ENCODE peak calls at places on chromosomes 4 and X, in ten cellular contexts. One of them, this sample, is unnamed.

GRCh38 chrX:1673337-1673736 is 58.5 kb downstream of the ASMT start:
- DNase-seq in IMR-90: no peak
- DNase-seq in astrocyte of the spinal cord: no peak
- DNase-seq in stomach: no peak
- DNase-seq in pancreas: no peak
- DNase-seq in effector memory CD4-positive, alpha-beta T cell: peak
- DNase-seq in right cardiac atrium: no peak
- DNase-seq in PC-3: peak
- DNase-seq in AG04450: no peak
- DNase-seq in kidney: no peak
- DNase-seq in this sample: no peak

GRCh38 chr4:186689476-186689875 is 34.2 kb downstream of the FAT1 start:
- DNase-seq in IMR-90: no peak
- DNase-seq in astrocyte of the spinal cord: no peak
- DNase-seq in stomach: no peak
- DNase-seq in pancreas: no peak
- DNase-seq in effector memory CD4-positive, alpha-beta T cell: no peak
- DNase-seq in right cardiac atrium: peak
- DNase-seq in PC-3: no peak
- DNase-seq in AG04450: no peak
- DNase-seq in kidney: no peak
- DNase-seq in this sample: no peak

GRCh38 chrX:20265221-20265725 is 1.4 kb downstream of the RPS6KA3 start:
- DNase-seq in IMR-90: peak
- DNase-seq in astrocyte of the spinal cord: peak
- DNase-seq in stomach: peak
- DNase-seq in pancreas: peak
- DNase-seq in effector memory CD4-positive, alpha-beta T cell: peak
- DNase-seq in right cardiac atrium: peak
- DNase-seq in PC-3: peak
- DNase-seq in AG04450: peak
- DNase-seq in kidney: peak
- DNase-seq in this sample: peak

GRCh38 chr4:53656421-53656981 is 65.2 kb upstream of the LNX1 start:
- DNase-seq in IMR-90: peak
- DNase-seq in astrocyte of the spinal cord: peak
- DNase-seq in stomach: no peak
- DNase-seq in pancreas: no peak
- DNase-seq in effector memory CD4-positive, alpha-beta T cell: no peak
- DNase-seq in right cardiac atrium: peak
- DNase-seq in PC-3: peak
- DNase-seq in AG04450: no peak
- DNase-seq in kidney: no peak
- DNase-seq in this sample: no peak

GRCh38 chrX:144709841-144710240 is 537.5 kb upstream of the SPANXN1 start:
- DNase-seq in IMR-90: no peak
- DNase-seq in astrocyte of the spinal cord: no peak
- DNase-seq in stomach: no peak
- DNase-seq in pancreas: no peak
- DNase-seq in effector memory CD4-positive, alpha-beta T cell: no peak
- DNase-seq in right cardiac atrium: no peak
- DNase-seq in PC-3: no peak
- DNase-seq in AG04450: no peak
- DNase-seq in kidney: no peak
- DNase-seq in this sample: no peak

GRCh38 chrX:154409222-154409871 is at the start of gene DNASE1L1:
- DNase-seq in IMR-90: peak
- DNase-seq in astrocyte of the spinal cord: peak
- DNase-seq in stomach: peak
- DNase-seq in pancreas: peak
- DNase-seq in effector memory CD4-positive, alpha-beta T cell: no peak
- DNase-seq in right cardiac atrium: peak
- DNase-seq in PC-3: peak
- DNase-seq in AG04450: peak
- DNase-seq in kidney: peak
- DNase-seq in this sample: peak

GRCh38 chrX:56788717-56789122 is 59.7 kb downstream of the NBDY start:
- DNase-seq in IMR-90: peak
- DNase-seq in astrocyte of the spinal cord: peak
- DNase-seq in stomach: peak
- DNase-seq in pancreas: no peak
- DNase-seq in effector memory CD4-positive, alpha-beta T cell: no peak
- DNase-seq in right cardiac atrium: peak
- DNase-seq in PC-3: no peak
- DNase-seq in AG04450: no peak
- DNase-seq in kidney: peak
- DNase-seq in this sample: peak

GRCh38 chr4:69823481-69824186 is 36.3 kb downstream of the SULT1E1 start:
- DNase-seq in IMR-90: peak
- DNase-seq in astrocyte of the spinal cord: peak
- DNase-seq in stomach: peak
- DNase-seq in pancreas: peak
- DNase-seq in effector memory CD4-positive, alpha-beta T cell: peak
- DNase-seq in right cardiac atrium: no peak
- DNase-seq in PC-3: peak
- DNase-seq in AG04450: no peak
- DNase-seq in kidney: no peak
- DNase-seq in this sample: peak

GRCh38 chr4:137635596-137635995 is 103.3 kb upstream of the PCDH18 start:
- DNase-seq in IMR-90: no peak
- DNase-seq in astrocyte of the spinal cord: no peak
- DNase-seq in stomach: no peak
- DNase-seq in pancreas: no peak
- DNase-seq in effector memory CD4-positive, alpha-beta T cell: no peak
- DNase-seq in right cardiac atrium: no peak
- DNase-seq in PC-3: no peak
- DNase-seq in AG04450: no peak
- DNase-seq in kidney: no peak
- DNase-seq in this sample: no peak

GRCh38 chr4:98688416-98689290 is 30.2 kb upstream of the TSPAN5 start:
- DNase-seq in IMR-90: peak
- DNase-seq in astrocyte of the spinal cord: peak
- DNase-seq in stomach: no peak
- DNase-seq in pancreas: no peak
- DNase-seq in effector memory CD4-positive, alpha-beta T cell: no peak
- DNase-seq in right cardiac atrium: no peak
- DNase-seq in PC-3: peak
- DNase-seq in AG04450: peak
- DNase-seq in kidney: no peak
- DNase-seq in this sample: peak

GRCh38 chr4:6367313-6367945 is 97.8 kb downstream of the WFS1 start:
- DNase-seq in IMR-90: no peak
- DNase-seq in astrocyte of the spinal cord: no peak
- DNase-seq in stomach: no peak
- DNase-seq in pancreas: no peak
- DNase-seq in effector memory CD4-positive, alpha-beta T cell: no peak
- DNase-seq in right cardiac atrium: no peak
- DNase-seq in PC-3: no peak
- DNase-seq in AG04450: no peak
- DNase-seq in kidney: peak
- DNase-seq in this sample: no peak

GRCh38 chrX:120672389-120672788 is 42.5 kb upstream of the C1GALT1C1 start:
- DNase-seq in IMR-90: peak
- DNase-seq in astrocyte of the spinal cord: peak
- DNase-seq in stomach: peak
- DNase-seq in pancreas: no peak
- DNase-seq in effector memory CD4-positive, alpha-beta T cell: no peak
- DNase-seq in right cardiac atrium: peak
- DNase-seq in PC-3: peak
- DNase-seq in AG04450: no peak
- DNase-seq in kidney: peak
- DNase-seq in this sample: peak

GRCh38 chrX:49192722-49193328 is 6.7 kb upstream of the PRICKLE3 start:
- DNase-seq in IMR-90: peak
- DNase-seq in astrocyte of the spinal cord: peak
- DNase-seq in stomach: no peak
- DNase-seq in pancreas: no peak
- DNase-seq in effector memory CD4-positive, alpha-beta T cell: no peak
- DNase-seq in right cardiac atrium: no peak
- DNase-seq in PC-3: peak
- DNase-seq in AG04450: no peak
- DNase-seq in kidney: no peak
- DNase-seq in this sample: peak

GRCh38 chrX:119853449-119853848 is 686 bp upstream of the UPF3B start:
- DNase-seq in IMR-90: no peak
- DNase-seq in astrocyte of the spinal cord: no peak
- DNase-seq in stomach: no peak
- DNase-seq in pancreas: no peak
- DNase-seq in effector memory CD4-positive, alpha-beta T cell: no peak
- DNase-seq in right cardiac atrium: no peak
- DNase-seq in PC-3: no peak
- DNase-seq in AG04450: no peak
- DNase-seq in kidney: no peak
- DNase-seq in this sample: no peak

DNA sequence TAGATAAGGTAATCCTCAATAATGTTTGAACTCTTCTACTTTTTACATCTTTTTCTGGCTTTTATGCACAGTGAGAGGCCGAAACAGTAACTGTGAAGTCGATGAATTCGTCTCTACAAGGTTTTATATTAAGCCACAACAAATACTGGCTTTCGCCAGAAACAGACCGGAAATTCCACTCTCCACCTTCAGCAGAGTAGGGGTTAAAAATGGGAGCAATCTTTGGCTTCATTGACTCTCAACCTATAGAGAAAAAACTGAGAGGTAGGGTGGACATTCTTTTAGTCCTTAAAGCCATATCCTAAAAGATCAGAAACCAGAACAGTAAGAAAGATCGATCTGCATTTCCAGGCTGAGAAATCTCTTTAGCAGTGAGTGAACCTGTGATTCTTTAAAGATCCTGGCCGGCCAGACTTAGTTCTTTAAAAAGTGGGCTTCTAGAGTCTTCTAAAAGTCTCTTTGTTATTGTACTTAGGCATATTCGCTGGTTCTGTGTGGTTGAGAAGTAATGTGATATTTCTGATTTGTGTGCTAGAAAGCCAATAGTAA is 1.9 kb downstream of the HSPA4L start:
- DNase-seq in IMR-90: no peak
- DNase-seq in astrocyte of the spinal cord: no peak
- DNase-seq in stomach: no peak
- DNase-seq in pancreas: no peak
- DNase-seq in effector memory CD4-positive, alpha-beta T cell: no peak
- DNase-seq in right cardiac atrium: no peak
- DNase-seq in PC-3: no peak
- DNase-seq in AG04450: no peak
- DNase-seq in kidney: no peak
- DNase-seq in this sample: peak
- H3K4me3 ChIP-seq in IMR-90: no peak
- H3K4me3 ChIP-seq in astrocyte of the spinal cord: no peak
- H3K4me3 ChIP-seq in stomach: peak
- H3K4me3 ChIP-seq in pancreas: peak
- H3K4me3 ChIP-seq in effector memory CD4-positive, alpha-beta T cell: no peak
- H3K4me3 ChIP-seq in right cardiac atrium: no peak
- H3K4me3 ChIP-seq in PC-3: peak
- H3K4me3 ChIP-seq in AG04450: no peak
- H3K4me3 ChIP-seq in kidney: peak
- H3K4me3 ChIP-seq in this sample: peak

GRCh38 chrX:125203737-125204578 is 115.7 kb upstream of the TEX13C start:
- DNase-seq in IMR-90: no peak
- DNase-seq in astrocyte of the spinal cord: peak
- DNase-seq in stomach: no peak
- DNase-seq in pancreas: no peak
- DNase-seq in effector memory CD4-positive, alpha-beta T cell: no peak
- DNase-seq in right cardiac atrium: peak
- DNase-seq in PC-3: peak
- DNase-seq in AG04450: no peak
- DNase-seq in kidney: peak
- DNase-seq in this sample: peak
- H3K4me3 ChIP-seq in IMR-90: no peak
- H3K4me3 ChIP-seq in astrocyte of the spinal cord: peak
- H3K4me3 ChIP-seq in stomach: peak
- H3K4me3 ChIP-seq in pancreas: no peak
- H3K4me3 ChIP-seq in effector memory CD4-positive, alpha-beta T cell: peak
- H3K4me3 ChIP-seq in right cardiac atrium: peak
- H3K4me3 ChIP-seq in PC-3: peak
- H3K4me3 ChIP-seq in AG04450: no peak
- H3K4me3 ChIP-seq in kidney: peak
- H3K4me3 ChIP-seq in this sample: peak

DNA sequence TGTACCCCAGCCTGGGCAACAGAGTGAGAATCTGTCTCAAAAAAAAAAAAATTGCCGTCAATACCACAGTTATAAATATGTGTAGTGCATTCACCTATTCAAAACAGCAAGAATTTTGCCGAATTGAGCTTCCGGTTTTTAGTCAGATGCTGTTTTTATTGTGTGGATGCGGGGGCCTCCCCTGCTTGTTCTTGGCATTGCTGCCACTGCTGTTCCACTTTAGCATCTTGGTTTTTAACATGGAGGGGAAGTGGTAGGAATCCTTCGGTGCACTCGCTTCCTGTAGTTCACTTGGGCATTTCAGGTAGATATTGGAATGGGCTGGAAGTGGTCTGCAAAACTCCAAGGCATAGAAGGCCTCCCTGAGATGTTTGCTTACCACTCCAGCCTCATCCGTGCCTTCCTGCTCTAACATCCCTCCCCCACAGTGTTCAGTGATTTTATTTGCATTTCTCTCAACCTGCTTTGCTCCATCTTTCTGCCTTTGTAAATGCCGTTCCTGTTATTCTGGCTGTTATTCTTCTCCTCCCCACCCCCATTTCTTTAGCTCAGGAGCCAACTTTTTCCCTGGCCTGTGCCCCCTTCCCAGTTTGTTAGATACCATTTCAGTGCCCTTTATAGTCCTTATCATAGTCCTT is 25.5 kb downstream of the MOB1B start:
- DNase-seq in IMR-90: no peak
- DNase-seq in astrocyte of the spinal cord: no peak
- DNase-seq in stomach: no peak
- DNase-seq in pancreas: no peak
- DNase-seq in effector memory CD4-positive, alpha-beta T cell: no peak
- DNase-seq in right cardiac atrium: no peak
- DNase-seq in PC-3: no peak
- DNase-seq in AG04450: no peak
- DNase-seq in kidney: no peak
- DNase-seq in this sample: no peak
- H3K4me3 ChIP-seq in IMR-90: no peak
- H3K4me3 ChIP-seq in astrocyte of the spinal cord: no peak
- H3K4me3 ChIP-seq in stomach: no peak
- H3K4me3 ChIP-seq in pancreas: no peak
- H3K4me3 ChIP-seq in effector memory CD4-positive, alpha-beta T cell: no peak
- H3K4me3 ChIP-seq in right cardiac atrium: no peak
- H3K4me3 ChIP-seq in PC-3: no peak
- H3K4me3 ChIP-seq in AG04450: no peak
- H3K4me3 ChIP-seq in kidney: no peak
- H3K4me3 ChIP-seq in this sample: no peak

DNA sequence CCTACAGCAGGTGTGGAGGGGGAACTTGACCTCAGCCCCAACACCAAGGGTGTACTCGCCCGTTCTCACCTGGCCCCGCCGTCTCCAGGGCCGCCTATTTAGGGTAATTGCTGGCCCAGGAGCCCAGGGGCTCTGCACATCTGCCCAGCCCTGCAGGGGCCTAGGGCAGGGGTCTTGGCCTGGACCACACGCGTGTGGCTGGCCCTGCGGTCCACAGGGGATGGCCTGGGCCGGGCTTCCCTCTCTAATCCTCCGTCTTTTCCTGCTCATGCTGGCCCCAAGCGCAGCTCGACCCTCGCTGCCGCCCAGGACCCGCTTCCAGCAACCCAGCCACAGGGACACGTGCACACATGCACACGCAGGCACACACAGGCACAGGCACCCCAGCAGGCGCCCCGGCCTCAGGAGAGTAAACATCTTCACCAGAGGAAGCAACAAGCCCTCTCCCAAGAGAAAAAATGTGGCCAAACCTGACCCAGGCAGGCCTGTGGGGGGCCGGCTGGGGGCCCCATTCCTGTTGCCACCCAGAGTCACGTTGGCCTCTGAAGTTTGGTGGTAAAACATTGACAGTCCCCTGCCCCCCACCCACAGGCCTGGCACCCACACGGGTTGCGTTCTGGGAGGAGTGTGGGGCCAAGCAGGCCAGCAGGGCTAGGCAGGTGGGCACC is 24.6 kb upstream of the FGFR3 start:
- DNase-seq in IMR-90: no peak
- DNase-seq in astrocyte of the spinal cord: no peak
- DNase-seq in stomach: no peak
- DNase-seq in pancreas: peak
- DNase-seq in effector memory CD4-positive, alpha-beta T cell: no peak
- DNase-seq in right cardiac atrium: no peak
- DNase-seq in PC-3: no peak
- DNase-seq in AG04450: no peak
- DNase-seq in kidney: no peak
- DNase-seq in this sample: no peak
- H3K4me3 ChIP-seq in IMR-90: no peak
- H3K4me3 ChIP-seq in astrocyte of the spinal cord: no peak
- H3K4me3 ChIP-seq in stomach: no peak
- H3K4me3 ChIP-seq in pancreas: peak
- H3K4me3 ChIP-seq in effector memory CD4-positive, alpha-beta T cell: no peak
- H3K4me3 ChIP-seq in right cardiac atrium: no peak
- H3K4me3 ChIP-seq in PC-3: no peak
- H3K4me3 ChIP-seq in AG04450: no peak
- H3K4me3 ChIP-seq in kidney: peak
- H3K4me3 ChIP-seq in this sample: peak

This sample was measured in bronchial epithelial cell.